ENCODE peak calls at places on chromosomes 3 and 15, in six cellular contexts. Y, T, E, Q, P and J are unnamed samples.

GRCh38 chr3:126654571-126655393 is at the start of gene TXNRD3:
- DNase-seq in Q (peak; percentile 48), E (peak; percentile 68), P (peak; percentile 91), Y (peak; percentile 81), T (peak; percentile 49), J (peak; percentile 82)

GRCh38 chr3:57068437-57069089 is 8.1 kb downstream of the SPATA12 start:
- DNase-seq in Q (peak; percentile 98), E (peak; percentile 89), P (peak; percentile 57), T (no peak), Y (no peak), J (no peak)

GRCh38 chr3:125245521-125245920 is 33.0 kb upstream of the SLC12A8 start:
- DNase-seq in P (peak; percentile 10), Y (no peak), T (no peak), E (peak; percentile 47), Q (no peak), J (no peak)

GRCh38 chr15:73127302-73127936 is 75.2 kb downstream of the NEO1 start:
- DNase-seq in T (peak; percentile 37), P (peak; percentile 47), E (peak; percentile 38), Y (peak; percentile 51), Q (peak; percentile 4), J (peak; percentile 68)

GRCh38 chr15:65086680-65087111 is 10.2 kb downstream of the KBTBD13 start:
- DNase-seq in Y (no peak), T (no peak), E (no peak), Q (no peak), P (no peak), J (peak; percentile 45)

GRCh38 chr3:126351771-126352475 is 5.3 kb downstream of the KLF15 start:
- DNase-seq in T (no peak), Q (no peak), Y (peak; percentile 11), E (no peak), P (no peak), J (no peak)

GRCh38 chr3:63387568-63387967 is 109.5 kb downstream of the SYNPR start:
- DNase-seq in E (peak; percentile 29), P (no peak), Y (no peak), T (no peak), Q (peak; percentile 28), J (no peak)

GRCh38 chr15:51758645-51759044 is 7.2 kb downstream of the TMOD2 start:
- DNase-seq in P (peak; percentile 72), T (peak; percentile 88), Y (no peak), Q (no peak), E (peak; percentile 60), J (no peak)

GRCh38 chr3:178036745-178037144 is 499.5 kb upstream of the KCNMB2 start:
- DNase-seq in Y (no peak), P (peak; percentile 19), T (no peak), E (peak; percentile 80), Q (no peak), J (no peak)

GRCh38 chr3:14377838-14378169 is 24.6 kb upstream of the SLC6A6 start:
- DNase-seq in Q (no peak), E (no peak), P (no peak), T (peak; percentile 16), Y (no peak), J (no peak)

GRCh38 chr15:85406916-85407315 is 26.5 kb downstream of the AKAP13 start:
- DNase-seq in Y (no peak), T (no peak), Q (no peak), E (peak; percentile 69), P (peak; percentile 23), J (no peak)

GRCh38 chr3:28575748-28576589 is 227.3 kb upstream of the AZI2 start:
- DNase-seq in Y (peak; percentile 52), P (peak; percentile 51), T (peak; percentile 32), Q (peak; percentile 9), E (peak; percentile 5), J (no peak)

GRCh38 chr3:27544372-27544865 is 60.2 kb upstream of the SLC4A7 start:
- DNase-seq in Y (no peak), Q (peak; percentile 71), P (no peak), E (peak; percentile 71), T (no peak), J (no peak)

GRCh38 chr3:127349501-127350171 is 61.8 kb upstream of the PRR20G start:
- DNase-seq in P (no peak), T (no peak), Y (no peak), E (no peak), Q (no peak), J (no peak)

GRCh38 chr3:139756529-139757103 is 78.8 kb upstream of the NMNAT3 start:
- DNase-seq in P (no peak), T (no peak), E (no peak), Y (no peak), Q (no peak), J (no peak)

GRCh38 chr3:171845541-171846284 is 2.6 kb downstream of the TMEM212 start:
- DNase-seq in Y (no peak), P (no peak), Q (no peak), T (no peak), E (no peak), J (no peak)

GRCh38 chr15:101324513-101325177 is 29.6 kb upstream of the SNRPA1 start:
- DNase-seq in Q (no peak), T (no peak), E (no peak), P (no peak), Y (no peak), J (no peak)

GRCh38 chr15:41810651-41811431 is 17.1 kb upstream of the JMJD7 start:
- DNase-seq in Y (no peak), Q (no peak), E (no peak), P (no peak), T (no peak), J (peak; percentile 31)

GRCh38 chr3:4748701-4749378 is 230.4 kb upstream of the BHLHE40 start:
- DNase-seq in Q (no peak), Y (no peak), T (no peak), E (no peak), P (no peak), J (no peak)

GRCh38 chr15:92811514-92811913 is 88.6 kb upstream of the CHD2 start:
- DNase-seq in Q (no peak), T (peak; percentile 45), P (no peak), E (no peak), Y (no peak), J (no peak)

GRCh38 chr15:51342249-51342999 is 969 bp downstream of the GLDN start:
- DNase-seq in T (no peak), Y (no peak), E (no peak), Q (no peak), P (no peak), J (no peak)